ENCODE peak calls at places on chromosomes 11 and 22, in eight cellular contexts. L is Kasumi-1; S is prostate gland; O is naive thymus-derived CD4-positive, alpha-beta T cell; N is cardiac septum; W is activated naive CD4-positive, alpha-beta T cell; Z is neuronal stem cell; F is psoas muscle. C is an unnamed sample.

GRCh38 chr11:68677432-68677831 is 6.9 kb upstream of the GAL start:
- DNase-seq in N (peak), W (no peak), Z (no peak), L (no peak), F (peak), S (no peak), O (no peak), C (peak)

GRCh38 chr22:28799834-28800307 is 498 bp downstream of the XBP1 start:
- DNase-seq in O (no peak), S (no peak), F (peak), W (peak), Z (peak), L (no peak), N (peak), C (peak)

GRCh38 chr22:37021710-37022482 is 2.4 kb downstream of the MPST start:
- DNase-seq in F (peak), N (no peak), L (peak), W (peak), S (no peak), Z (peak), O (peak), C (peak)

GRCh38 chr22:43319661-43320486 is 23.3 kb downstream of the SCUBE1 start:
- DNase-seq in O (no peak), F (no peak), L (no peak), Z (no peak), N (no peak), W (no peak), S (no peak), C (no peak)

GRCh38 chr11:65553301-65554001 is 4.7 kb downstream of the LTBP3 start:
- DNase-seq in L (peak), Z (no peak), O (peak), F (no peak), W (peak), S (no peak), N (no peak), C (no peak)

GRCh38 chr22:40289991-40290459 is 56.3 kb upstream of the ADSL start:
- DNase-seq in O (peak), W (peak), S (no peak), Z (no peak), F (no peak), L (peak), N (peak), C (no peak)

GRCh38 chr11:14386895-14387480 is 28.0 kb upstream of the RRAS2 start:
- DNase-seq in F (peak), Z (peak), S (no peak), W (no peak), N (no peak), O (no peak), L (no peak), C (peak)

GRCh38 chr11:34234086-34234740 is 123.6 kb downstream of the ABTB2 start:
- DNase-seq in S (peak), L (peak), O (peak), W (peak), Z (no peak), F (no peak), N (peak), C (no peak)

GRCh38 chr11:57240007-57240406 is 3.0 kb upstream of the APLNR start:
- DNase-seq in F (no peak), S (no peak), L (no peak), O (no peak), N (no peak), Z (no peak), W (no peak), C (no peak)

GRCh38 chr11:95571861-95572260 is 217.7 kb downstream of the FAM76B start:
- DNase-seq in N (no peak), Z (no peak), O (no peak), L (no peak), F (no peak), W (no peak), S (no peak), C (no peak)

GRCh38 chr11:109939176-109939810 is 153.9 kb upstream of the ZC3H12C start:
- DNase-seq in O (no peak), N (no peak), W (no peak), Z (peak), F (no peak), L (peak), S (peak), C (peak)

GRCh38 chr22:46062971-46063631 is 86.1 kb upstream of the WNT7B start:
- DNase-seq in W (no peak), F (no peak), N (peak), Z (no peak), S (no peak), L (no peak), O (no peak), C (peak)

GRCh38 chr11:70603756-70604211 is 205.5 kb downstream of the CTTN start:
- DNase-seq in O (no peak), S (peak), W (no peak), L (no peak), F (no peak), Z (no peak), N (no peak), C (peak)

GRCh38 chr22:20110359-20110985 is 5.4 kb upstream of the RANBP1 start:
- DNase-seq in Z (no peak), S (no peak), W (no peak), F (peak), N (no peak), O (no peak), L (no peak), C (no peak)

C was measured in NCI-H1105 treated with DMSO at 0.1 percent for 48 hours.